ENCODE peak calls at places on chromosomes 2 and 18, in six cellular contexts. One of them, this sample, is unnamed.

GRCh38 chr2:233084488-233084887 is 24.3 kb downstream of the INPP5D start:
- DNase-seq in hepatocyte: no peak
- DNase-seq in SK-N-SH: no peak
- DNase-seq in chondrocyte: peak; percentile 24
- DNase-seq in cardiac fibroblast: peak; percentile 35
- DNase-seq in GM06990: peak; percentile 65
- DNase-seq in this sample: peak; percentile 80

GRCh38 chr2:9430316-9431293 is 7.2 kb downstream of the CPSF3 start:
- DNase-seq in chondrocyte: no peak
- DNase-seq in SK-N-SH: no peak
- DNase-seq in hepatocyte: no peak
- DNase-seq in GM06990: no peak
- DNase-seq in cardiac fibroblast: peak; percentile 11
- DNase-seq in this sample: no peak

GRCh38 chr2:206084870-206085741 is 868 bp downstream of the INO80D start:
- DNase-seq in cardiac fibroblast: peak; percentile 28
- DNase-seq in hepatocyte: peak; percentile 69
- DNase-seq in GM06990: peak; percentile 63
- DNase-seq in chondrocyte: no peak
- DNase-seq in SK-N-SH: peak; percentile 77
- DNase-seq in this sample: peak; percentile 84

GRCh38 chr2:62208758-62209114 is 12.8 kb downstream of the B3GNT2 start:
- DNase-seq in chondrocyte: no peak
- DNase-seq in GM06990: no peak
- DNase-seq in hepatocyte: no peak
- DNase-seq in cardiac fibroblast: no peak
- DNase-seq in SK-N-SH: no peak
- DNase-seq in this sample: no peak

GRCh38 chr18:79881695-79882094 is 69.8 kb downstream of the SLC66A2 start:
- DNase-seq in cardiac fibroblast: no peak
- DNase-seq in GM06990: no peak
- DNase-seq in chondrocyte: peak; percentile 39
- DNase-seq in hepatocyte: no peak
- DNase-seq in SK-N-SH: no peak
- DNase-seq in this sample: peak; percentile 54

GRCh38 chr2:36507408-36507812 is 90.6 kb downstream of the FEZ2 start:
- DNase-seq in SK-N-SH: peak; percentile 55
- DNase-seq in GM06990: no peak
- DNase-seq in hepatocyte: peak; percentile 66
- DNase-seq in cardiac fibroblast: peak; percentile 83
- DNase-seq in chondrocyte: no peak
- DNase-seq in this sample: no peak

GRCh38 chr18:49697049-49697448 is 116.3 kb downstream of the ACAA2 start:
- DNase-seq in hepatocyte: no peak
- DNase-seq in chondrocyte: no peak
- DNase-seq in GM06990: no peak
- DNase-seq in SK-N-SH: no peak
- DNase-seq in cardiac fibroblast: no peak
- DNase-seq in this sample: no peak

GRCh38 chr2:227860116-227860724 is 11.2 kb upstream of the DAW1 start:
- DNase-seq in chondrocyte: no peak
- DNase-seq in cardiac fibroblast: no peak
- DNase-seq in GM06990: no peak
- DNase-seq in SK-N-SH: no peak
- DNase-seq in hepatocyte: no peak
- DNase-seq in this sample: no peak

GRCh38 chr2:204468689-204469429 is 76.4 kb upstream of the PARD3B start:
- DNase-seq in GM06990: no peak
- DNase-seq in hepatocyte: no peak
- DNase-seq in SK-N-SH: no peak
- DNase-seq in chondrocyte: no peak
- DNase-seq in cardiac fibroblast: peak; percentile 69
- DNase-seq in this sample: no peak

GRCh38 chr18:61322265-61322873 is 10.9 kb upstream of the CDH20 start:
- DNase-seq in hepatocyte: peak; percentile 83
- DNase-seq in chondrocyte: no peak
- DNase-seq in SK-N-SH: peak; percentile 62
- DNase-seq in cardiac fibroblast: peak; percentile 67
- DNase-seq in GM06990: peak; percentile 19
- DNase-seq in this sample: no peak

GRCh38 chr2:181152221-181152620 is 171.8 kb downstream of the UBE2E3 start:
- DNase-seq in GM06990: no peak
- DNase-seq in cardiac fibroblast: no peak
- DNase-seq in chondrocyte: no peak
- DNase-seq in SK-N-SH: no peak
- DNase-seq in hepatocyte: no peak
- DNase-seq in this sample: no peak

GRCh38 chr2:44118257-44118656 is 50.4 kb upstream of the PPM1B start:
- DNase-seq in cardiac fibroblast: peak; percentile 50
- DNase-seq in hepatocyte: no peak
- DNase-seq in SK-N-SH: no peak
- DNase-seq in GM06990: no peak
- DNase-seq in chondrocyte: no peak
- DNase-seq in this sample: no peak

GRCh38 chr2:42082026-42082425 is 34.2 kb downstream of the PKDCC start:
- DNase-seq in hepatocyte: no peak
- DNase-seq in chondrocyte: no peak
- DNase-seq in GM06990: no peak
- DNase-seq in SK-N-SH: no peak
- DNase-seq in cardiac fibroblast: no peak
- DNase-seq in this sample: no peak

GRCh38 chr18:60413944-60414547 is 41.5 kb upstream of the MC4R start:
- DNase-seq in SK-N-SH: no peak
- DNase-seq in chondrocyte: no peak
- DNase-seq in hepatocyte: peak; percentile 28
- DNase-seq in GM06990: no peak
- DNase-seq in cardiac fibroblast: no peak
- DNase-seq in this sample: no peak

GRCh38 chr2:178514664-178515063 is 34.4 kb downstream of the PLEKHA3 start:
- DNase-seq in cardiac fibroblast: peak; percentile 3
- DNase-seq in chondrocyte: no peak
- DNase-seq in SK-N-SH: no peak
- DNase-seq in GM06990: no peak
- DNase-seq in hepatocyte: no peak
- DNase-seq in this sample: no peak

GRCh38 chr2:127106457-127106997 is 427 bp downstream of the BIN1 start:
- DNase-seq in chondrocyte: peak; percentile 87
- DNase-seq in GM06990: no peak
- DNase-seq in cardiac fibroblast: no peak
- DNase-seq in SK-N-SH: peak; percentile 75
- DNase-seq in hepatocyte: peak; percentile 51
- DNase-seq in this sample: peak; percentile 86

GRCh38 chr2:69943841-69944604 is 17.4 kb downstream of the ASPRV1 start:
- DNase-seq in GM06990: no peak
- DNase-seq in hepatocyte: no peak
- DNase-seq in SK-N-SH: no peak
- DNase-seq in cardiac fibroblast: no peak
- DNase-seq in chondrocyte: no peak
- DNase-seq in this sample: peak; percentile 32

GRCh38 chr2:7758065-7758759 is 841.0 kb downstream of the RNF144A start:
- DNase-seq in chondrocyte: no peak
- DNase-seq in GM06990: peak; percentile 47
- DNase-seq in SK-N-SH: no peak
- DNase-seq in cardiac fibroblast: no peak
- DNase-seq in hepatocyte: no peak
- DNase-seq in this sample: no peak

GRCh38 chr2:227881866-227882517 is 10.6 kb downstream of the DAW1 start:
- DNase-seq in SK-N-SH: no peak
- DNase-seq in cardiac fibroblast: no peak
- DNase-seq in hepatocyte: no peak
- DNase-seq in GM06990: no peak
- DNase-seq in chondrocyte: no peak
- DNase-seq in this sample: no peak

GRCh38 chr2:240921319-240922233 is 15.4 kb downstream of the CROCC2 start:
- DNase-seq in chondrocyte: peak; percentile 84
- DNase-seq in GM06990: no peak
- DNase-seq in cardiac fibroblast: peak; percentile 94
- DNase-seq in SK-N-SH: peak; percentile 25
- DNase-seq in hepatocyte: peak; percentile 50
- DNase-seq in this sample: peak; percentile 75

DNA sequence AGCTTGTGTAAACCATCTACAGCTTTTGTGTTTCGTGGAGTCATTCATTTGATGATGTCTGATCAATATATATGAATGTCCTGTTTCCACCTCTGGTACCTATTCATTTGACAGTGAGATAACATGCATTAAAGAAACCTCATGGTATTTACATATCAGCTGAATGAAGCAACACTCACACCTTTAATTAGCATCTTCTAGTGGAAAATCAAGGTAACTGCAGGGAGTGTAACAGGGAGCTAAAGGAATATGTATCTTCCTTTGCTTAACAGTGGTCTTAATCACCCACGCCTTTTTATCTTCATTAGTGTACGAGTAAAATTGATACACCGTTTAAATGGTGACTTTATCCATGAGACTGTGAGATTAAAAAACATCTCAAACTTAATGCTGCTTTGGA is 15.6 kb downstream of the SLC39A10 start:
- DNase-seq in cardiac fibroblast: no peak
- DNase-seq in chondrocyte: no peak
- DNase-seq in hepatocyte: no peak
- DNase-seq in SK-N-SH: no peak
- DNase-seq in GM06990: no peak
- DNase-seq in this sample: no peak
- TF ChIP-seq CTCF in cardiac fibroblast: no peak
- TF ChIP-seq CTCF in chondrocyte: peak; percentile 32
- TF ChIP-seq CTCF in hepatocyte: peak; percentile 14
- TF ChIP-seq CTCF in SK-N-SH: peak; percentile 18
- TF ChIP-seq CTCF in GM06990: no peak
- TF ChIP-seq CTCF in this sample: no peak

DNA sequence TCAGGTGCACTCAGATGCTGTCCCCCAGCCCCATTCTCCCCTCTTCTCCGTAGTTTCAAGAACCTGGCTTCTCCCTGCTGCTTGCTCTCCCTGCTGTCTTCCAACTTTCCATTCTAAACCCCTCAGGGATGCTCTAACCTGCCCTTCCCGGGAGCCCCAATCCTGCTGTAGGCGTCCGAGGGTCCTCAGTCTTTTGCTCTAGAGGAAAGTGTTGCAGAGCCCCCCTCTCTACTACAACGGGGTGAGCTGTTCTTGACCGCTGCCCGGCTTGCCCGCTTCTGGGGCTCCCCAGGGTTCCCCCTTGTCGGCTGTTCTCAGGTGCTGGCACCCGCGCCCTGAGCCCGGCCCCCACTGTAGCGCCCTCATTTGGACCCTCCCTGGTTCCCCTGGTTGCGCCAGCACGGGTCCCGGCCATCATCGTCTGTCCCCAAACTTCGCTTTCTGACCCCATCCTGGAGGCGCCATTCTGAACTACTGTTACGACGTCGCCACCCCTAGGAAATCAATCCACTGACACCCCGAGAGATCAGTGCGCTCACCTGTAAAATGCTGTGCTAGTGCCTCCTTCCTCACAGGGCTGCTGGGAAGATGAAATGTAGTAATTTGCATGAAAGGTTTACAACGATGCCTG is 31.9 kb upstream of the REG3G start:
- DNase-seq in SK-N-SH: no peak
- DNase-seq in GM06990: no peak
- DNase-seq in hepatocyte: no peak
- DNase-seq in chondrocyte: no peak
- DNase-seq in cardiac fibroblast: no peak
- DNase-seq in this sample: peak; percentile 42
- TF ChIP-seq CTCF in SK-N-SH: no peak
- TF ChIP-seq CTCF in GM06990: no peak
- TF ChIP-seq CTCF in hepatocyte: no peak
- TF ChIP-seq CTCF in chondrocyte: no peak
- TF ChIP-seq CTCF in cardiac fibroblast: no peak
- TF ChIP-seq CTCF in this sample: no peak

GRCh38 chr2:198471291-198471690 is 666.9 kb downstream of the PLCL1 start:
- DNase-seq in hepatocyte: no peak
- DNase-seq in GM06990: no peak
- DNase-seq in SK-N-SH: no peak
- DNase-seq in cardiac fibroblast: no peak
- DNase-seq in chondrocyte: no peak
- DNase-seq in this sample: no peak
- TF ChIP-seq CTCF in hepatocyte: no peak
- TF ChIP-seq CTCF in GM06990: peak; percentile 37
- TF ChIP-seq CTCF in SK-N-SH: no peak
- TF ChIP-seq CTCF in cardiac fibroblast: no peak
- TF ChIP-seq CTCF in chondrocyte: peak; percentile 34
- TF ChIP-seq CTCF in this sample: peak; percentile 9

GRCh38 chr2:101795033-101795432 is 97.5 kb downstream of the MAP4K4 start:
- DNase-seq in SK-N-SH: no peak
- DNase-seq in cardiac fibroblast: no peak
- DNase-seq in chondrocyte: no peak
- DNase-seq in hepatocyte: no peak
- DNase-seq in GM06990: no peak
- DNase-seq in this sample: no peak
- TF ChIP-seq CTCF in SK-N-SH: no peak
- TF ChIP-seq CTCF in cardiac fibroblast: no peak
- TF ChIP-seq CTCF in chondrocyte: no peak
- TF ChIP-seq CTCF in hepatocyte: no peak
- TF ChIP-seq CTCF in GM06990: no peak
- TF ChIP-seq CTCF in this sample: no peak

DNA sequence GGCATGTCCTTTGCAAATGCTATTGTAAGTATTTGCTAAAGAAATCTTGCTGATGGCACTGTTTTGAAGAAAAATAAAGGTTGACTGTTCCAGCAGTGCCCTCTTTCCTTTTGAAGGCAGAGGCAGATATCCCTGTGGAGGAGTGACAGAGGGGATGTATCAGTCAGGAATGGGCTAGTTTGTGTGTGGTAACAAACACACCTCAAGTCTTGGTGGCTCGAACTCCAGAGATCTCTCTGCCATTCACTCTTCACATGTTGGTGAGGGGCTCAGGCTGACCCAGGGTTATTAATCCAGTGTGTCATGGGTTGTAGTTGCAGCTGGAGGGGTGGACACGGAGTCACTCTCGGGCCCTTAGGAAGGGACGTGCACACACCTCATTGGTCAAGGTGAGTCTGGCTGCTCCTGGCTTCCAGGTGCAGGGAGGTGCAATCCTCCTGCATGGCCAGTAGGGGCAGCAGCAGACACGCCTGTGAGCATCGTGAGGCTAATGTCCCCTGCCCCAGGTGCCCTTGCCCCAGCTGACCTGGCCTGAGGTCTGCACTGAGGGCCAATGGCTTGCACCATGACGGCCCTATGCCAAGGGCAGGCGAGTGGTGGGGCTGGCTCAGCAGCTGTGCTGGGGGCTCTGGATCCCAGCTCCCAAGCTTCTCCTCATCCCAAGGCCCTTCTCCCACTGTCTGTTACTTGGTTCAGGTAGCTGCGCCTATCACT is 146.5 kb downstream of the ASB1 start:
- DNase-seq in cardiac fibroblast: no peak
- DNase-seq in SK-N-SH: peak; percentile 70
- DNase-seq in GM06990: no peak
- DNase-seq in hepatocyte: no peak
- DNase-seq in chondrocyte: no peak
- DNase-seq in this sample: peak; percentile 62
- TF ChIP-seq CTCF in cardiac fibroblast: peak; percentile 72
- TF ChIP-seq CTCF in SK-N-SH: peak; percentile 54
- TF ChIP-seq CTCF in GM06990: peak; percentile 86
- TF ChIP-seq CTCF in hepatocyte: peak; percentile 33
- TF ChIP-seq CTCF in chondrocyte: peak; percentile 66
- TF ChIP-seq CTCF in this sample: peak; percentile 44